ENCODE peak calls at places on chromosomes 2 and 18, in four cellular contexts. A is NCI-H69; I is CD8-positive, alpha-beta T cell; C is IMR-90. S is an unnamed sample.
A peak's percentile ranks its signal among the peaks of the same experiment; 100 is the strongest.

GRCh38 chr18:50734342-50734741 is 85.5 kb downstream of the MRO start:
- DNase-seq in C (no peak), A (peak; percentile 87), I (no peak), S (no peak)

GRCh38 chr18:5463390-5463789 is 80.4 kb downstream of the EPB41L3 start:
- DNase-seq in C (peak; percentile 93), I (no peak), A (peak; percentile 74), S (peak; percentile 18)

GRCh38 chr18:56565596-56566355 is 72.6 kb downstream of the TXNL1 start:
- DNase-seq in C (peak; percentile 92), A (no peak), I (no peak), S (peak; percentile 94)

GRCh38 chr2:224946911-224947310 is 95.4 kb downstream of the DOCK10 start:
- DNase-seq in I (no peak), A (peak; percentile 24), C (peak; percentile 92), S (peak; percentile 84)

GRCh38 chr2:163863073-163863472 is 127.3 kb upstream of the FIGN start:
- DNase-seq in I (no peak), C (no peak), A (no peak), S (no peak)

GRCh38 chr2:75525434-75526308 is 35.1 kb downstream of the EVA1A start:
- DNase-seq in I (no peak), C (peak; percentile 40), A (no peak), S (peak; percentile 51)

GRCh38 chr2:127100261-127101047 is 6.5 kb downstream of the BIN1 start:
- DNase-seq in A (peak; percentile 10), C (peak; percentile 19), I (no peak), S (peak; percentile 54)

GRCh38 chr2:238158807-238159539 is at the start of gene ERFE:
- DNase-seq in I (peak; percentile 37), C (peak; percentile 33), A (peak; percentile 67), S (peak; percentile 57)

GRCh38 chr18:73663581-73663980 is 484.1 kb downstream of the FBXO15 start:
- DNase-seq in I (no peak), C (no peak), A (no peak), S (no peak)

GRCh38 chr2:239544846-239545465 is 144.1 kb upstream of the HDAC4 start:
- DNase-seq in I (peak; percentile 79), A (no peak), C (no peak), S (no peak)

GRCh38 chr2:15797231-15797945 is 143.0 kb upstream of the MYCN start:
- DNase-seq in A (no peak), C (no peak), I (no peak), S (no peak)

GRCh38 chr2:219627105-219628100 is at the start of gene SLC4A3:
- DNase-seq in A (peak; percentile 36), I (no peak), C (peak; percentile 19), S (peak; percentile 58)

GRCh38 chr2:222941510-222942032 is 80.7 kb downstream of the ACSL3 start:
- DNase-seq in A (no peak), I (no peak), C (peak; percentile 73), S (peak; percentile 58)

GRCh38 chr2:229051798-229052197 is 219.3 kb downstream of the PID1 start:
- DNase-seq in I (no peak), C (no peak), A (no peak), S (no peak)

GRCh38 chr2:37851428-37851827 is 73.7 kb upstream of the RMDN2 start:
- DNase-seq in I (no peak), C (no peak), A (no peak), S (no peak)